ENCODE peak calls at places on chromosomes 1 and 21, in nine cellular contexts. X is adipocyte; J is heart left ventricle; H is mammary epithelial cell; O is H9; K is naive thymus-derived CD4-positive, alpha-beta T cell; B is psoas muscle; N is body of pancreas; G is suprapubic skin. A is an unnamed sample. For H3K4me1, the result is how much of the 10 kb centered on the place peaks cover.

GRCh38 chr1:36155560-36156328 is at the start of gene MAP7D1:
- DNase-seq in O (peak), H (peak), N (peak), G (peak), B (peak), K (peak), J (peak), X (peak), A (peak)

GRCh38 chr1:159927211-159927886 is 2.0 kb upstream of the TAGLN2 start:
- DNase-seq in N (no peak), B (no peak), O (no peak), J (no peak), G (no peak), K (no peak), H (no peak), X (no peak), A (no peak)

GRCh38 chr1:40379785-40380452 is 6.4 kb downstream of the SMAP2 start:
- DNase-seq in H (no peak), J (no peak), X (peak), N (no peak), G (no peak), B (no peak), K (no peak), O (no peak), A (no peak)

GRCh38 chr1:48552420-48552819 is 80.4 kb upstream of the SPATA6 start:
- DNase-seq in O (peak), X (peak), K (no peak), N (no peak), B (no peak), H (peak), G (no peak), J (no peak), A (no peak)

GRCh38 chr1:110936567-110936966 is 27.2 kb downstream of the LRIF1 start:
- DNase-seq in K (no peak), G (no peak), X (no peak), J (no peak), B (no peak), N (no peak), H (no peak), O (no peak), A (no peak)

GRCh38 chr1:25065246-25066238 is 135.5 kb upstream of the RUNX3 start:
- DNase-seq in J (no peak), H (no peak), N (no peak), X (no peak), K (no peak), B (no peak), O (no peak), G (no peak), A (peak)

GRCh38 chr1:45557422-45557944 is 6.9 kb downstream of the AKR1A1 start:
- DNase-seq in K (no peak), G (no peak), H (peak), N (peak), J (no peak), B (no peak), O (no peak), X (peak), A (no peak)

GRCh38 chr1:202959276-202959620 is 1.1 kb upstream of the ADIPOR1 start:
- DNase-seq in X (peak), H (peak), B (no peak), K (no peak), O (no peak), J (no peak), N (no peak), G (no peak), A (no peak)

GRCh38 chr1:59242345-59242744 is 54.5 kb upstream of the FGGY start:
- DNase-seq in X (no peak), O (no peak), B (no peak), G (no peak), K (no peak), J (no peak), N (no peak), H (no peak), A (no peak)

GRCh38 chr21:31753949-31754348 is 22.0 kb upstream of the SCAF4 start:
- DNase-seq in X (no peak), J (no peak), O (no peak), H (no peak), K (no peak), N (no peak), G (no peak), B (no peak), A (no peak)

GRCh38 chr1:9249263-9249533 is 14.6 kb downstream of the H6PD start:
- DNase-seq in N (no peak), B (no peak), K (no peak), G (no peak), J (no peak), O (no peak), H (no peak), X (no peak), A (no peak)

GRCh38 chr1:162835157-162835899 is 25.6 kb downstream of the CCDC190 start:
- DNase-seq in G (no peak), O (no peak), N (no peak), K (no peak), H (no peak), X (no peak), J (no peak), B (no peak), A (no peak)

GRCh38 chr1:45622891-45623394 is 911 bp downstream of the CCDC17 start:
- DNase-seq in H (no peak), K (no peak), N (no peak), X (no peak), B (peak), G (peak), O (peak), J (peak), A (no peak)

GRCh38 chr21:24369278-24369677 is 1238.0 kb downstream of the MRPL39 start:
- DNase-seq in J (no peak), H (no peak), K (no peak), G (no peak), B (no peak), O (no peak), X (no peak), N (no peak), A (no peak)

GRCh38 chr1:225651376-225651871 is 1.5 kb downstream of the ENAH start:
- DNase-seq in O (no peak), G (no peak), K (no peak), X (peak), J (no peak), B (no peak), N (no peak), H (peak), A (no peak)

GRCh38 chr1:41802532-41803501 is 115.9 kb downstream of the HIVEP3 start:
- DNase-seq in N (peak), K (peak), J (peak), G (peak), H (peak), B (peak), O (no peak), X (no peak), A (peak)

GRCh38 chr1:96992871-96993270 is 271.3 kb downstream of the PTBP2 start:
- DNase-seq in B (no peak), X (peak), O (no peak), K (no peak), N (no peak), J (no peak), H (no peak), G (no peak), A (no peak)

GRCh38 chr1:227913969-227914791 is 33.6 kb downstream of the WNT9A start:
- DNase-seq in X (no peak), O (no peak), J (no peak), B (no peak), H (no peak), K (no peak), N (no peak), G (no peak), A (peak)

GRCh38 chr1:15667362-15667761 is 16.8 kb upstream of the PLEKHM2 start:
- DNase-seq in J (no peak), X (no peak), B (no peak), H (no peak), G (no peak), K (no peak), N (no peak), O (no peak), A (no peak)

GRCh38 chr1:21536223-21536622 is 27.0 kb downstream of the ALPL start:
- DNase-seq in O (no peak), K (no peak), B (no peak), H (no peak), G (no peak), J (no peak), X (peak), N (no peak), A (no peak)

GRCh38 chr1:183075861-183076260 is 52.6 kb downstream of the LAMC1 start:
- DNase-seq in O (no peak), N (no peak), B (no peak), H (no peak), X (peak), G (no peak), J (no peak), K (no peak), A (no peak)

GRCh38 chr1:201363455-201363854 is 14.0 kb downstream of the TNNT2 start:
- DNase-seq in G (peak), K (no peak), N (no peak), O (no peak), J (no peak), B (peak), H (no peak), X (no peak), A (no peak)

GRCh38 chr21:18602711-18603110 is 199.1 kb upstream of the TMPRSS15 start:
- DNase-seq in K (no peak), B (no peak), N (no peak), J (no peak), G (no peak), O (no peak), H (no peak), X (no peak), A (no peak)

GRCh38 chr1:35452086-35452485 is 105.1 kb downstream of the KIAA0319L start:
- DNase-seq in G (peak), N (peak), B (peak), O (no peak), K (no peak), X (peak), J (peak), H (no peak), A (peak)

GRCh38 chr1:78553859-78554258 is 63.1 kb downstream of the PTGFR start:
- DNase-seq in G (no peak), J (no peak), N (no peak), B (no peak), H (no peak), O (peak), K (no peak), X (no peak), A (no peak)

GRCh38 chr1:16126738-16127515 is 28.9 kb downstream of the EPHA2 start:
- DNase-seq in O (no peak), X (no peak), J (no peak), H (no peak), G (no peak), N (no peak), B (peak), K (no peak), A (peak)

GRCh38 chr1:207869859-207870258 is 41.1 kb downstream of the CD34 start:
- DNase-seq in J (no peak), N (no peak), X (no peak), H (no peak), B (no peak), O (no peak), G (no peak), K (no peak), A (no peak)

GRCh38 chr1:55215194-55216021 is at the start of gene USP24:
- DNase-seq in K (peak), B (peak), H (peak), X (peak), J (peak), O (peak), G (peak), N (peak), A (peak)
- H3K4me1 ChIP-seq in K (under half), B (half or more), H (under half), X (under half), J (half or more), O (under half), G (half or more), N (under half), A (half or more)

GRCh38 chr1:237429252-237429651 is 387.3 kb downstream of the RYR2 start:
- DNase-seq in H (no peak), N (no peak), K (no peak), B (no peak), O (no peak), X (no peak), G (no peak), J (no peak), A (no peak)

GRCh38 chr1:237431448-237431847 is 389.5 kb downstream of the RYR2 start:
- DNase-seq in J (no peak), B (no peak), O (no peak), G (no peak), N (no peak), X (no peak), H (no peak), K (no peak), A (no peak)

DNA sequence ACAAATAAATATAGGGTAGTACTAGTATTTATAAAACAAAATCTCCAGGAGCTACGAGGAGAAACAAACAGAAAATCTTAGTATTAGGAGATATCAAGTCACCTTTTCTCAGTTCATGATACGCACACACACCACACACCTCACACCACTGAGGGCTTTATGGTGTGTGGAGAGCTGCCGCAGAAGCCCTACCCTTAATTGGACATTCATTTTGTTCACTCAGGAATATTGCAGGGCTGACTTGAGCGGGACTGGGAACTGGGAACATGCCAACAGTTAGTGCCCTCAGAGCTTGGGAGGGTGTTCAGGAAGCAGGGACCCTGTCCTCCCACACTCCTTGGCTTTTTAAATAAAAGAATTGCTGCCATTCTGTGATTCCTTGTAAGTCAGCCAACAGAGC is 386.8 kb downstream of the RYR2 start:
- DNase-seq in K (no peak), H (no peak), G (no peak), O (no peak), X (no peak), B (no peak), N (no peak), J (no peak), A (no peak)
- H3K4me1 ChIP-seq in K (under half), H (under half), G (under half), O (under half), X (under half), B (under half), N (under half), J (under half), A (under half)

GRCh38 chr1:94039871-94040569 is 80.9 kb downstream of the ABCA4 start:
- DNase-seq in G (peak), K (no peak), N (no peak), B (peak), X (no peak), H (no peak), O (no peak), J (no peak), A (no peak)
- H3K4me1 ChIP-seq in G (half or more), K (under half), N (under half), B (under half), X (under half), H (under half), O (under half), J (under half), A (under half)

GRCh38 chr1:93960641-93961147 is 51.5 kb upstream of the GCLM start:
- DNase-seq in G (no peak), H (peak), K (no peak), X (peak), N (no peak), J (no peak), O (no peak), B (no peak), A (no peak)

GRCh38 chr1:93955765-93956164 is 46.5 kb upstream of the GCLM start:
- DNase-seq in G (no peak), O (no peak), N (no peak), H (no peak), J (no peak), X (no peak), B (no peak), K (no peak), A (no peak)

GRCh38 chr1:93959413-93959812 is 50.2 kb upstream of the GCLM start:
- DNase-seq in H (no peak), G (no peak), O (no peak), J (no peak), K (no peak), B (no peak), X (no peak), N (peak), A (no peak)

GRCh38 chr1:93961443-93961842 is 52.2 kb upstream of the GCLM start:
- DNase-seq in H (no peak), B (no peak), X (no peak), J (no peak), G (no peak), O (no peak), N (no peak), K (no peak), A (no peak)

DNA sequence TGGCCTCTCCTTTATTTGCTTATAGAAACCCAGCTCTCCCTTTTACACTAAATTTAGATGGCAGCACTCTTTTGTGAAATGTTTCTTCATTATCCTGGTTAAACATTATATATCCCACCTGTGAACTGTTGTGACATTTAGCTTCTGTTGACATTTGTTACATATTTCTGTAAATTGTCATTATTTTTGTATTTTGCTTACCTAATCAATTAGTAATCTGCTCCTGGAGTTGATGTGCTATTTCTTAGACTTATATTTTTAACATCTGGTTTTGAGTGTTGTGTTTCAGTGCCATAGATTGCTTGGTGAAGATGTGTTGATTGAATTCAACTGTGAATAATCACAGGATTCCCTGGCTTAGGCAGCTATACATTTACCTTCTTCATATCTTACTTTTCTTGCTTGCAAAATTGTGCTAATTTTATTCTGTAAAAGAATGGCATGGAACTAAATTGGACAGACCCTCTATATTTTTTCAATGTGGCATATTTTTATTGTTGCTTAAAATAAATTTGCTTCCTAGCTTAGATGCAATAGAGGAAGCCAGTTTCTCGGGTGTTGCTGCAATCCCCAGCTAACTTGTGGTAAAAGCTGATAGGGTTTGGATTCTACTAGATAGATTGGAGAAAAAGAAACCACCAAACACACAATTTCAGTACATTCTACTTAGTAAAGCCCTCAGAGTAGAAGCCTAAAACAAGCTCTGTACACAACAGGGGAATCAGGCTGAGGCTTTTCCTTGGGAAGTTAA is 49.3 kb upstream of the GCLM start:
- DNase-seq in B (no peak), H (no peak), J (no peak), N (no peak), X (no peak), K (no peak), G (no peak), O (no peak), A (no peak)
- H3K4me1 ChIP-seq in B (under half), H (under half), J (under half), N (under half), X (under half), K (under half), G (under half), O (under half), A (under half)

GRCh38 chr1:39190096-39190495 is 14.4 kb upstream of the MACF1 start:
- DNase-seq in G (no peak), B (no peak), H (no peak), O (no peak), X (no peak), K (no peak), J (no peak), N (no peak), A (no peak)
- H3K4me1 ChIP-seq in G (half or more), B (under half), H (half or more), O (under half), X (under half), K (under half), J (under half), N (under half), A (half or more)

GRCh38 chr1:17633654-17634053 is 94.2 kb downstream of the ARHGEF10L start:
- DNase-seq in B (peak), G (no peak), H (peak), X (peak), O (no peak), K (no peak), N (no peak), J (no peak), A (no peak)
- H3K4me1 ChIP-seq in B (under half), G (under half), H (under half), X (under half), O (under half), K (under half), N (under half), J (under half), A (half or more)

A was measured in left lung.